ENCODE peak calls at places on chromosomes 4 and X, in seven cellular contexts. Q is DND-41, H is GM10248, X is K562, Y is mammary epithelial cell, J is PC-3, E is HFFc6. W is an unnamed sample.

GRCh38 chr4:42458686-42459085 is 61.4 kb downstream of the SHISA3 start:
- DNase-seq in Q (no peak), H (no peak), X (no peak), Y (no peak), J (no peak), E (no peak), W (no peak)

GRCh38 chrX:47182106-47182700 is 11.4 kb upstream of the UBA1 start:
- DNase-seq in Q (no peak), H (no peak), X (no peak), Y (no peak), J (no peak), E (no peak), W (no peak)

GRCh38 chr4:127048371-127049085 is 584.2 kb upstream of the INTU start:
- DNase-seq in Q (no peak), H (no peak), X (no peak), Y (no peak), J (no peak), E (no peak), W (no peak)

GRCh38 chr4:89331637-89332544 is 24.3 kb upstream of the GPRIN3 start:
- DNase-seq in Q (no peak), H (no peak), X (no peak), Y (no peak), J (no peak), E (no peak), W (no peak)

GRCh38 chrX:20231598-20231997 is 35.1 kb downstream of the RPS6KA3 start:
- DNase-seq in Q (no peak), H (no peak), X (no peak), Y (peak), J (no peak), E (no peak), W (no peak)

GRCh38 chr4:176478076-176478475 is 158.3 kb downstream of the SPCS3 start:
- DNase-seq in Q (no peak), H (no peak), X (no peak), Y (no peak), J (no peak), E (peak), W (no peak)

GRCh38 chr4:54152846-54153600 is 53.1 kb downstream of the GSX2 start:
- DNase-seq in Q (no peak), H (no peak), X (no peak), Y (peak), J (peak), E (peak), W (no peak)

GRCh38 chrX:21375795-21376069 is 1.5 kb downstream of the CNKSR2 start:
- DNase-seq in Q (no peak), H (peak), X (no peak), Y (no peak), J (no peak), E (no peak), W (no peak)

GRCh38 chr4:104352211-104352610 is 142.5 kb downstream of the CXXC4 start:
- DNase-seq in Q (no peak), H (no peak), X (no peak), Y (peak), J (no peak), E (no peak), W (no peak)

GRCh38 chr4:60934896-60935295 is 265.2 kb upstream of the ADGRL3 start:
- DNase-seq in Q (no peak), H (no peak), X (no peak), Y (no peak), J (no peak), E (no peak), W (no peak)

GRCh38 chr4:70761276-70761816 is 39.6 kb downstream of the RUFY3 start:
- DNase-seq in Q (no peak), H (no peak), X (no peak), Y (no peak), J (peak), E (peak), W (no peak)

GRCh38 chr4:2962614-2963184 is 507 bp downstream of the NOP14 start:
- DNase-seq in Q (no peak), H (no peak), X (no peak), Y (no peak), J (peak), E (peak), W (no peak)

GRCh38 chr4:21991050-21991449 is 42.5 kb upstream of the KCNIP4 start:
- DNase-seq in Q (no peak), H (no peak), X (no peak), Y (no peak), J (no peak), E (peak), W (no peak)

GRCh38 chr4:87274803-87275202 is 47.9 kb downstream of the HSD17B13 start:
- DNase-seq in Q (no peak), H (no peak), X (no peak), Y (no peak), J (no peak), E (no peak), W (no peak)

GRCh38 chrX:24169211-24169610 is 19.7 kb downstream of the ZFX start:
- DNase-seq in Q (no peak), H (peak), X (no peak), Y (no peak), J (no peak), E (no peak), W (no peak)

GRCh38 chr4:46370531-46370930 is 19.4 kb downstream of the GABRA2 start:
- DNase-seq in Q (no peak), H (no peak), X (no peak), Y (no peak), J (no peak), E (no peak), W (no peak)

GRCh38 chrX:77527233-77528001 is 80.2 kb downstream of the FGF16 start:
- DNase-seq in Q (no peak), H (no peak), X (peak), Y (no peak), J (no peak), E (no peak), W (no peak)

GRCh38 chrX:74118503-74118902 is 185.5 kb upstream of the ZCCHC13 start:
- DNase-seq in Q (no peak), H (no peak), X (no peak), Y (peak), J (peak), E (no peak), W (no peak)

GRCh38 chr4:125639182-125639621 is 324.4 kb downstream of the FAT4 start:
- DNase-seq in Q (no peak), H (no peak), X (no peak), Y (no peak), J (no peak), E (no peak), W (no peak)

GRCh38 chr4:84394386-84394785 is 104.7 kb downstream of the NKX6-1 start:
- DNase-seq in Q (no peak), H (no peak), X (no peak), Y (no peak), J (no peak), E (no peak), W (no peak)

GRCh38 chr4:163492951-163493504 is 1.5 kb upstream of the TMA16 start:
- DNase-seq in Q (peak), H (no peak), X (no peak), Y (no peak), J (peak), E (no peak), W (no peak)
- TF ChIP-seq CTCF in Q (no peak), H (no peak), X (no peak), Y (no peak), J (no peak), E (no peak), W (no peak)

GRCh38 chrX:69503835-69504625 is at the start of gene NALF2:
- DNase-seq in Q (no peak), H (peak), X (peak), Y (peak), J (peak), E (no peak), W (peak)
- TF ChIP-seq CTCF in Q (no peak), H (no peak), X (no peak), Y (no peak), J (no peak), E (no peak), W (no peak)

DNA sequence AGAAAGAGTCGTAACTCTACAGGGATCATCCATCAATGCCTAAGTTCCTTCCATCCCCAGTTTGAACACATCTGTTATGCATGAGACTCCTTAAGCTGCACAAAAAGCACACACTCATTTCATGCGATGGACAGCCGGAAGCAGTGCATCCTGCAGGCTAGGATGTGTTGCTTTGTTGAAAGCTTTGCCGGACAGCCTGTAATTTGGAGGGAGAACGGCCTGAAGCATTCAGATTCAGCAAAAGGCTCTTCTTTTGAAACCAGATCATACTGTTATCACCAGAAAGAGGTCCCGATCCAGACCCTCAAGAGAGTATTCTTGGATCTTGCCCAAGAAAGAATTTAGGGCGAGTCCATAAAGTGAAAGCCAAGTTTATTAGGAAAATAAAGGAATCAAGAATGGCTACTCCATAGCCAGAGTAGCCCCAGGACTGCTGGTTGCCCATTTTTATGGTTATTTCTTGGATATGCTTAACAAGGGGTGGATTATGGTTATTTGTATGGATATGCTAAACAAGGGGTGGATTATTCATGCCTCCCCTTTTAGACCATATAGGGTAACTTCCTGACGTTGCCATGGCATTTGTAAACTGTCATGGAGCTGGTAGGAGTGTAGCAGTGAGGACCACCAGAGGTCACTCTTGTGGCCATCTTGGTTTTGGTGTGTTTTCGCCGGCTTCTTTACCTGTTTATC is 48.1 kb upstream of the DHRSX start:
- DNase-seq in Q (no peak), H (no peak), X (no peak), Y (no peak), J (no peak), E (no peak), W (no peak)
- TF ChIP-seq CTCF in Q (peak), H (no peak), X (peak), Y (no peak), J (no peak), E (no peak), W (no peak)

GRCh38 chrX:31550169-31550568 is 478.3 kb upstream of the FTHL17 start:
- DNase-seq in Q (no peak), H (no peak), X (no peak), Y (no peak), J (no peak), E (no peak), W (no peak)
- TF ChIP-seq CTCF in Q (no peak), H (no peak), X (no peak), Y (no peak), J (no peak), E (no peak), W (no peak)

DNA sequence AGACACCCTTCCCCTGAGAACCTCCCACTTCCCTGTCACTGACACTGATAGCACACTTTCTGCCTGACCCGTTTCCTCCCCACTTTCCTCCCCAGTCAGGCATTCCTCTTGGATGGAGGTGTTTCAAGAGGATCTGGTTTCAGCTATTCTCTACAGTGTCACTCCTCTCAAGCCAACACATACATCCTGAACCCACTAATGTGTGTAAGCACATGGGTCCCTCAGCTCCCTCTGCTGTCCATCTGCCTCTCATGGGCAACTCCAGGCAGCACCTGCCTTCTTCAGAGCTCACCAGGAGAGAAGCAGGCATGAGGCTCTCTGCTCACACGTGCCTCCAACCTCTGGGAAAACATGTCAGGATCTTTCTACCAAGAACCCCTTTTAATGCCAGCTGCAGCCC is 207.6 kb downstream of the NAF1 start:
- DNase-seq in Q (no peak), H (no peak), X (no peak), Y (no peak), J (peak), E (no peak), W (no peak)
- TF ChIP-seq CTCF in Q (no peak), H (peak), X (no peak), Y (no peak), J (no peak), E (no peak), W (no peak)

DNA sequence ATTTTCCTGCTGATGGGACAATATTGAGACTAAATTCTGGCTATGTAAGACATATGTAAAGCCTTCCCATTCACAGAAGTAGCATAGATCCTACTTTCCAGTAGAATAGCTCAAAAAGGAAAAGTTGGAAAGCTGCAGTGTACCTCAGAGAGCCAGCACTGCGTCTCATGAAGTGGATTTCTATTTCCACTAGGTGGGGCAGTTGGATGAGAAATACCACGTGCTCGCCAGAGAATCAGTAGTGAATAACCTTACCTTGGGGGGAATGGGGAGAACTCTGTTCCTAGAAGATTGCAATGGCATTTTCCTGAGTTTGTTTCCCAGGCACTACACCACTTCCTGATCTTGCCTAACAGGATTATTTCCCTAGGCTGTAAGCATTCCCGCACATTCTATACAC is 907.1 kb downstream of the FSTL5 start:
- DNase-seq in Q (no peak), H (no peak), X (no peak), Y (no peak), J (peak), E (no peak), W (no peak)
- TF ChIP-seq CTCF in Q (peak), H (peak), X (no peak), Y (no peak), J (peak), E (no peak), W (peak)

DNA sequence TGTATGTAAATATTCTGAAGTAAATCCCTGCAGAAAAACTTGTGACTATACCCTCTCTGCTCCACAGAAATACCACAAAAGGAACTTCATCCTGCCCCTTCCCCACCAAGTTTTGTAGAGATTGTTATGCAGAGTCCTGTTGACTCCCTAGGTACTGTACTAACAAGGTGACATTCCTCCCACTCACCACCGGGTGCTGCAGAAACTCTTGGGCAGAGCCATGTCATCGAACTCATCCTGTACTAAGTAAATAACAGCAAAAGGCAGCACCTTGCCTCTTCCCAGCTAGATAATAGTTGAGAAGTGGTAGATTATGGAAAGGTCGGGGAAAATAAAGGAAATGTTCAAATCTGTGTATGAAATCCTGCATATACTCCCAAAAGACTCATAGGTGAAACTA is 233.3 kb downstream of the STPG2 start:
- DNase-seq in Q (peak), H (no peak), X (no peak), Y (no peak), J (peak), E (no peak), W (peak)
- TF ChIP-seq CTCF in Q (peak), H (no peak), X (no peak), Y (peak), J (peak), E (no peak), W (no peak)

GRCh38 chr4:185227131-185227551 is 17.7 kb downstream of the SNX25 start:
- DNase-seq in Q (no peak), H (no peak), X (no peak), Y (no peak), J (no peak), E (no peak), W (no peak)
- TF ChIP-seq CTCF in Q (peak), H (no peak), X (peak), Y (no peak), J (no peak), E (peak), W (no peak)

GRCh38 chrX:110420771-110421498 is 62.3 kb downstream of the RTL9 start:
- DNase-seq in Q (no peak), H (no peak), X (peak), Y (no peak), J (peak), E (no peak), W (no peak)
- TF ChIP-seq CTCF in Q (peak), H (peak), X (peak), Y (peak), J (peak), E (peak), W (no peak)